ENCODE peak calls at places on chromosome 16, in four cellular contexts. One of them, this sample, is unnamed.
A peak's percentile ranks its signal among the peaks of the same experiment; 100 is the strongest.

GRCh38 chr16:73956592-73957495 is 339.8 kb upstream of the PSMD7 start:
- DNase-seq in lower leg skin: no peak
- DNase-seq in HCEC 1CT: peak; percentile 27
- DNase-seq in NCI-H345: peak; percentile 42
- DNase-seq in this sample: peak; percentile 44

GRCh38 chr16:29974291-29975133 is 844 bp downstream of the TAOK2 start:
- DNase-seq in lower leg skin: no peak
- DNase-seq in HCEC 1CT: no peak
- DNase-seq in NCI-H345: no peak
- DNase-seq in this sample: no peak

GRCh38 chr16:9141813-9142212 is 50.4 kb downstream of the HAPSTR1 start:
- DNase-seq in lower leg skin: no peak
- DNase-seq in HCEC 1CT: no peak
- DNase-seq in NCI-H345: no peak
- DNase-seq in this sample: no peak

GRCh38 chr16:14523632-14524031 is 106.4 kb downstream of the PARN start:
- DNase-seq in lower leg skin: no peak
- DNase-seq in HCEC 1CT: no peak
- DNase-seq in NCI-H345: no peak
- DNase-seq in this sample: no peak

GRCh38 chr16:88378401-88378800 is 4.4 kb upstream of the ZNF469 start:
- DNase-seq in lower leg skin: no peak
- DNase-seq in HCEC 1CT: no peak
- DNase-seq in NCI-H345: no peak
- DNase-seq in this sample: no peak

GRCh38 chr16:27721548-27722265 is 171.8 kb downstream of the KATNIP start:
- DNase-seq in lower leg skin: peak; percentile 93
- DNase-seq in HCEC 1CT: peak; percentile 5
- DNase-seq in NCI-H345: no peak
- DNase-seq in this sample: no peak

GRCh38 chr16:50531901-50532300 is 16.3 kb upstream of the NKD1 start:
- DNase-seq in lower leg skin: peak; percentile 26
- DNase-seq in HCEC 1CT: no peak
- DNase-seq in NCI-H345: no peak
- DNase-seq in this sample: no peak

GRCh38 chr16:914453-914852 is 56.3 kb downstream of the LMF1 start:
- DNase-seq in lower leg skin: no peak
- DNase-seq in HCEC 1CT: no peak
- DNase-seq in NCI-H345: no peak
- DNase-seq in this sample: no peak

GRCh38 chr16:84823926-84824325 is 4.1 kb downstream of the CRISPLD2 start:
- DNase-seq in lower leg skin: no peak
- DNase-seq in HCEC 1CT: no peak
- DNase-seq in NCI-H345: no peak
- DNase-seq in this sample: no peak

GRCh38 chr16:80463303-80463702 is 77.5 kb upstream of the DYNLRB2 start:
- DNase-seq in lower leg skin: no peak
- DNase-seq in HCEC 1CT: no peak
- DNase-seq in NCI-H345: no peak
- DNase-seq in this sample: no peak

GRCh38 chr16:17369441-17369951 is 101.3 kb downstream of the XYLT1 start:
- DNase-seq in lower leg skin: no peak
- DNase-seq in HCEC 1CT: no peak
- DNase-seq in NCI-H345: no peak
- DNase-seq in this sample: no peak

GRCh38 chr16:50263940-50264929 is 2.1 kb upstream of the ADCY7 start:
- DNase-seq in lower leg skin: peak; percentile 32
- DNase-seq in HCEC 1CT: peak; percentile 53
- DNase-seq in NCI-H345: no peak
- DNase-seq in this sample: no peak

GRCh38 chr16:49050607-49051006 is 231.0 kb downstream of the CBLN1 start:
- DNase-seq in lower leg skin: no peak
- DNase-seq in HCEC 1CT: no peak
- DNase-seq in NCI-H345: no peak
- DNase-seq in this sample: no peak

This sample was measured in NCI-H748 treated with DMSO at 0.1 percent for 48 hours.